ENCODE peak calls at places on chromosomes 12 and 14, in four cellular contexts. X is lung, C is fibroblast of lung, M is endodermal cell. E is an unnamed sample. For H3K4me1 and H3K9me3, the result is how much of the 10 kb centered on the place peaks cover.

GRCh38 chr12:129226005-129226404 is 372.7 kb downstream of the GLT1D1 start:
- DNase-seq in X (no peak), C (no peak), M (no peak), E (no peak)

GRCh38 chr14:104110491-104111209 is 25.1 kb downstream of the ASPG start:
- DNase-seq in X (no peak), C (no peak), M (peak), E (no peak)

GRCh38 chr14:51094282-51094821 is 553 bp downstream of the TRIM9 start:
- DNase-seq in X (no peak), C (peak), M (peak), E (no peak)

GRCh38 chr12:113700943-113701342 is 229.3 kb upstream of the LHX5 start:
- DNase-seq in X (no peak), C (peak), M (peak), E (no peak)

GRCh38 chr14:42299692-42300091 is 693.0 kb downstream of the LRFN5 start:
- DNase-seq in X (no peak), C (no peak), M (no peak), E (no peak)

GRCh38 chr12:111248221-111248620 is 120.7 kb downstream of the PHETA1 start:
- DNase-seq in X (peak), C (peak), M (peak), E (no peak)

GRCh38 chr14:104871656-104872468 is 6.8 kb downstream of the CEP170B start:
- DNase-seq in X (no peak), C (no peak), M (no peak), E (no peak)

GRCh38 chr12:49912846-49913245 is 9.1 kb upstream of the FAIM2 start:
- DNase-seq in X (no peak), C (no peak), M (no peak), E (no peak)

GRCh38 chr14:94707494-94707893 is 62.4 kb downstream of the GSC start:
- DNase-seq in X (no peak), C (no peak), M (peak), E (no peak)

GRCh38 chr12:100984821-100985220 is 190.2 kb downstream of the ANO4 start:
- DNase-seq in X (no peak), C (no peak), M (no peak), E (no peak)

GRCh38 chr12:41943671-41944070 is 201.0 kb downstream of the GXYLT1 start:
- DNase-seq in X (no peak), C (peak), M (no peak), E (no peak)

GRCh38 chr12:93183940-93184663 is 193.6 kb upstream of the NUDT4 start:
- DNase-seq in X (no peak), C (peak), M (no peak), E (no peak)

GRCh38 chr12:14059538-14059937 is 78.1 kb upstream of the GRIN2B start:
- DNase-seq in X (no peak), C (no peak), M (no peak), E (no peak)

GRCh38 chr14:105889666-105890473 is 363.5 kb downstream of the TMEM121 start:
- DNase-seq in X (no peak), C (no peak), M (peak), E (no peak)

GRCh38 chr12:6627598-6627997 is 8.2 kb downstream of the LPAR5 start:
- DNase-seq in X (no peak), C (no peak), M (peak), E (no peak)

GRCh38 chr12:123410041-123410412 is 26.1 kb downstream of the KMT5A start:
- DNase-seq in X (no peak), C (no peak), M (no peak), E (no peak)

GRCh38 chr12:100359822-100360221 is 2.9 kb downstream of the SLC17A8 start:
- DNase-seq in X (no peak), C (peak), M (peak), E (peak)

GRCh38 chr12:88390811-88391210 is 189.5 kb downstream of the KITLG start:
- DNase-seq in X (no peak), C (no peak), M (no peak), E (no peak)

GRCh38 chr14:73208390-73208789 is 28.9 kb upstream of the PAPLN start:
- DNase-seq in X (no peak), C (no peak), M (no peak), E (no peak)

GRCh38 chr12:112916270-112916669 is 9.5 kb downstream of the OAS1 start:
- DNase-seq in X (no peak), C (no peak), M (no peak), E (no peak)

GRCh38 chr12:115542656-115543055 is 734.8 kb downstream of the MED13L start:
- DNase-seq in X (no peak), C (no peak), M (no peak), E (no peak)

GRCh38 chr14:97138801-97139200 is 341.6 kb downstream of the VRK1 start:
- DNase-seq in X (no peak), C (no peak), M (peak), E (no peak)

GRCh38 chr12:126337556-126337955 is 1272.3 kb downstream of the AACS start:
- DNase-seq in X (no peak), C (peak), M (no peak), E (peak)

GRCh38 chr14:76950043-76951020 is 78.2 kb downstream of the IRF2BPL start:
- DNase-seq in X (no peak), C (peak), M (no peak), E (no peak)

GRCh38 chr12:10957741-10958140 is 18.7 kb upstream of the TAS2R14 start:
- DNase-seq in X (no peak), C (peak), M (no peak), E (no peak)

GRCh38 chr12:8123124-8123888 is at the start of gene CLEC4A:
- DNase-seq in X (no peak), C (no peak), M (no peak), E (no peak)

GRCh38 chr14:47194051-47194450 is 481.4 kb downstream of the MDGA2 start:
- DNase-seq in X (no peak), C (peak), M (no peak), E (no peak)

GRCh38 chr12:53223391-53224267 is 8.4 kb downstream of the RARG start:
- DNase-seq in X (no peak), C (peak), M (peak), E (peak)

GRCh38 chr12:116319316-116319715 is 41.8 kb upstream of the MED13L start:
- DNase-seq in X (no peak), C (peak), M (no peak), E (no peak)

DNA sequence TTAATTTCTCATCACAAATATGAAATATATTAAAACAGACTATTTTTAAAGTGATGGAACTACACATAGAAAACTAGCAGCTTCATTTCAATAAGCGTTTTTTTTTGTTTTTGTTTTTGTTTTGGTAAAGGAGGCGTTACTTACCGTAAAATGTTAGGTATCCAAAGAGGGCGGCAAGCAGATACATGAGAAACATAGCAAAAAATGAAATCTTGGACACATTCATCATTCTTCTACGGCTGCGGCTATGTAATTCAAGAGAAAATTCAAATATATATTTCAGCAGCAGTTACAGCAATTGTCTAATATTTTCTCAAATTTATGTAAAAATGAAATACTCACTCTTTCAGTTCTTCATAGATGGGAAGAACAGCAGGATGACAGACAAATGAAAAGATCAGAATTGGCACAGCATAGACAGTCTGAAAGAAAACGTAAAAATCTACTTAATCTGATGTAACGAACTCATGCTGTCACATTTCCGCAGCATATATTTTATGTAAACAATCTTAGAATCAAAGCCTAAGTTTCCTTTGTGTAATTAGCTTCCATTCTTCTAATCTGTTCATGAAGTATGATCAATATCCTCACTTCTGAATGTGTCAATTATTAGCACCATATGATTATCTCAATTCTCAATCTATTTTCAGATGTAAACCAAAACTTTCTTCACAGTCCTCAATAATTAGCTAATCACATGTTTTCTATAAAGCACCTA is 8.8 kb downstream of the SLC38A2 start:
- DNase-seq in X (no peak), C (no peak), M (no peak), E (no peak)
- H3K4me1 ChIP-seq in X (under half), C (under half), M (under half), E (under half)

GRCh38 chr14:35085441-35085840 is 36.3 kb downstream of the PPP2R3C start:
- DNase-seq in X (no peak), C (no peak), M (no peak), E (peak)
- H3K9me3 ChIP-seq in X (under half), C (under half), M (under half), E (under half)

DNA sequence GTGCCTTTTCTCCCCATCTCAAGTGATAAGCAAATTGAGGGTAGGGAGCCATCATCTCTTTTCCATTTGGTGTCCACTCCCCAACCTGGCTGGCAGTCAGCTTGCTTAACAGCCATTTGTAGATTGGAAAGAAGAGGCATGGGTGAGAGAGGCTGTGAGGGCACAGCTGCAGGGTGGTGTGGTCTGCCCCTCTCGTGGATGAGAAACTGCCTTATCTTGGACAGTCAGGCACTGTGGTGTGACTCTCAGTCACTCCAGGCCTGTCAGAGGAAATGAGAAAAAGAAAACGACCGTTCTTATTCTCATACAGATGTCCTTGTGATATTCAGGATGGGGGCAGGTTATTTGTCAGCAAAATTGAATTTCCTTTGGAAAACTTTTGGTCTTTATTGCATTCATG is 65.1 kb upstream of the SRSF5 start:
- DNase-seq in X (no peak), C (no peak), M (no peak), E (no peak)
- H3K4me1 ChIP-seq in X (under half), C (under half), M (under half), E (under half)

GRCh38 chr14:20164462-20164861 is 25.8 kb downstream of the OR4N5 start:
- DNase-seq in X (no peak), C (no peak), M (no peak), E (no peak)
- H3K9me3 ChIP-seq in X (under half), C (under half), M (half or more), E (under half)

DNA sequence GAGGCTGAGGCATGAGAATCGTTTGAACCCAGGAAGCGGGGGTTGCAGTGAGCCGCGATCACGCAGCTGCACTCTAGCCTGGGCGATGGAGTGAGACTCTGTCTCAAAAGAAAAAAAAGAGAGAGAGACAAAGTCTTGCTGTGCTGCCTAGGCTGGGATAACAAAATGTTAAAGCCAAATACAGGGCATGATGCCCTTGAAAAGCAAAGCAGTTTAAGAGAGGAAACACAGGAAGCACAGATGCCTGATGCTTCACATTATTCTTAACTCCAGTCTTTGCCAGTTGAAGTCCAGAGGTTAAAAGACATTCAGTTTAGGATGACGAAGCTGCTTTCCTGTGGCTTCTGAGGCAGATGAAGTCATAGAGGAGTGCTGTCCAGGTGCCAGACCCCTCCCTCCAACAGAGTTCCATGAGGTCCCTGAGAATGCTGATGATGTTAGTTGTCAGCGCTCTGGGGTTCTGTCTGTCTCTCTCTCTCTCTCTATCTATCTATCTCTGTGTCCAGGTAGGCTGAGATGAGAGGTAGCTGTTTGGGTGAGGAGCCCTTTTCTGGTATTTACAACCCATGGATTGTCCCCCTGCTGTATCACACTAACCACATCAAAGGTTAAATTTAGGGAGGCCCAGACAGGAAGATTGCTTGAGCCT is 4.9 kb upstream of the MRPL52 start:
- DNase-seq in X (no peak), C (peak), M (no peak), E (peak)
- H3K4me1 ChIP-seq in X (under half), C (under half), M (under half), E (under half)

GRCh38 chr12:131829351-131829794 is 1.2 kb downstream of the MMP17 start:
- DNase-seq in X (no peak), C (peak), M (peak), E (no peak)

GRCh38 chr12:131829795-131830334 is 1.7 kb downstream of the MMP17 start:
- DNase-seq in X (no peak), C (no peak), M (peak), E (no peak)

GRCh38 chr12:131826064-131826928 is 1.9 kb upstream of the MMP17 start:
- DNase-seq in X (no peak), C (no peak), M (peak), E (no peak)

GRCh38 chr12:131828671-131829350 is 618 bp downstream of the MMP17 start:
- DNase-seq in X (no peak), C (no peak), M (peak), E (no peak)

GRCh38 chr12:131827961-131828534 is at the start of gene MMP17:
- DNase-seq in X (no peak), C (peak), M (peak), E (peak)
- H3K9me3 ChIP-seq in X (under half), C (under half), M (under half), E (under half)